ENCODE peak calls at places on chromosomes 12 and 14, in five cellular contexts. R, K, N, U and D are unnamed samples.

GRCh38 chr12:102169922-102170698 is 27.5 kb downstream of the PMCH start:
- DNase-seq in R (peak), K (no peak), N (no peak), U (peak), D (no peak)

GRCh38 chr14:79516009-79516408 is 695.3 kb downstream of the DIO2 start:
- DNase-seq in R (no peak), K (no peak), N (no peak), U (no peak), D (no peak)

GRCh38 chr12:93502802-93503623 is 35.7 kb downstream of the MRPL42 start:
- DNase-seq in R (peak), K (peak), N (no peak), U (peak), D (no peak)

GRCh38 chr14:66281036-66281776 is 205.0 kb upstream of the CCDC196 start:
- DNase-seq in R (no peak), K (no peak), N (no peak), U (no peak), D (no peak)

GRCh38 chr12:29148958-29149690 is at the start of gene FAR2:
- DNase-seq in R (peak), K (peak), N (peak), U (peak), D (peak)

GRCh38 chr12:64706366-64706765 is 52.8 kb downstream of the GNS start:
- DNase-seq in R (no peak), K (no peak), N (no peak), U (no peak), D (no peak)

GRCh38 chr14:59425322-59425945 is 39.7 kb downstream of the GPR135 start:
- DNase-seq in R (no peak), K (no peak), N (no peak), U (peak), D (no peak)

GRCh38 chr14:95069547-95069946 is 87.8 kb downstream of the DICER1 start:
- DNase-seq in R (no peak), K (no peak), N (no peak), U (no peak), D (no peak)

GRCh38 chr12:129887047-129887568 is 16.7 kb downstream of the TMEM132D start:
- DNase-seq in R (no peak), K (no peak), N (no peak), U (no peak), D (peak)

GRCh38 chr12:24561411-24561871 is 387.5 kb downstream of the BCAT1 start:
- DNase-seq in R (no peak), K (no peak), N (peak), U (peak), D (no peak)

GRCh38 chr12:108825205-108825950 is 32.0 kb downstream of the SSH1 start:
- DNase-seq in R (no peak), K (no peak), N (no peak), U (peak), D (no peak)

GRCh38 chr14:63908667-63909264 is 56.0 kb downstream of the SYNE2 start:
- DNase-seq in R (no peak), K (no peak), N (no peak), U (no peak), D (no peak)

GRCh38 chr14:106840258-106840657 is 1313.9 kb downstream of the TMEM121 start:
- DNase-seq in R (no peak), K (no peak), N (no peak), U (no peak), D (no peak)

GRCh38 chr14:52473557-52473956 is 78.7 kb downstream of the TXNDC16 start:
- DNase-seq in R (peak), K (no peak), N (no peak), U (peak), D (no peak)

GRCh38 chr12:121799842-121800693 is 3.7 kb upstream of the SETD1B start:
- DNase-seq in R (peak), K (peak), N (peak), U (peak), D (no peak)

GRCh38 chr14:53331921-53332320 is 178.8 kb upstream of the DDHD1 start:
- DNase-seq in R (no peak), K (no peak), N (no peak), U (peak), D (no peak)

GRCh38 chr12:62873116-62873825 is 61.7 kb downstream of the PPM1H start:
- DNase-seq in R (no peak), K (no peak), N (no peak), U (no peak), D (no peak)

GRCh38 chr14:77088219-77088618 is 9.8 kb upstream of the CIPC start:
- DNase-seq in R (peak), K (no peak), N (no peak), U (no peak), D (no peak)

GRCh38 chr12:127280393-127281275 is 986.3 kb upstream of the TMEM132C start:
- DNase-seq in R (no peak), K (peak), N (peak), U (no peak), D (no peak)

GRCh38 chr12:29241821-29242591 is 92.9 kb downstream of the FAR2 start:
- DNase-seq in R (peak), K (no peak), N (no peak), U (peak), D (no peak)

GRCh38 chr12:71430756-71431155 is 8.8 kb upstream of the LGR5 start:
- DNase-seq in R (no peak), K (no peak), N (no peak), U (no peak), D (no peak)

GRCh38 chr14:105528859-105529505 is 2.6 kb downstream of the TMEM121 start:
- DNase-seq in R (no peak), K (no peak), N (no peak), U (no peak), D (no peak)

GRCh38 chr14:68042591-68043210 is 223.1 kb downstream of the RAD51B start:
- DNase-seq in R (no peak), K (no peak), N (no peak), U (peak), D (no peak)

GRCh38 chr12:52033506-52034258 is 17.6 kb upstream of the NR4A1 start:
- DNase-seq in R (no peak), K (no peak), N (no peak), U (no peak), D (no peak)

DNA sequence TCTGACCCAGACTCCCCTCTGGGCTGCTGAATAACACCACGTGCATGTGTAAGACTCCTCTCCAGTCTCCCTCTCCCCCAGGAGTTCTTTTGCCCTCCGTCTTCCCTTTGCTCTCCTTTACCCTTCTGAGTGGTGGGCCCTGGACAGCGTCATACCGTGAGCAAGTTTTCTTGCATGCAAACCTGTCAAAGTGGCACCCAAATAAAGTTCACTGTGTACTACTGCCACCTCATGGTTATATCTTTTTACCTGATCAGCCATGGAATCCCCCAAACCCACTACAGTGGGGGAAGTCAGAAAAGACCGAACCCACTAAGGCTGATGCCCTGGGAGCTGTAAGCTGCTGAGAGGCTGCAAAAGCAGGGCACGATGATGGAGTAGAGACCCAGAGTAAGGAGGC is 131.1 kb upstream of the VRK1 start:
- DNase-seq in R (no peak), K (no peak), N (no peak), U (no peak), D (no peak)
- TF ChIP-seq CTCF in R (no peak), K (no peak), N (no peak), U (no peak), D (no peak)

GRCh38 chr14:100837812-100838170 is 11.9 kb downstream of the MEG3 start:
- DNase-seq in R (no peak), K (no peak), N (no peak), U (no peak), D (no peak)

GRCh38 chr14:100836961-100837811 is 11.3 kb downstream of the MEG3 start:
- DNase-seq in R (no peak), K (no peak), N (no peak), U (no peak), D (no peak)

GRCh38 chr14:100836053-100836805 is 10.3 kb downstream of the MEG3 start:
- DNase-seq in R (no peak), K (no peak), N (no peak), U (no peak), D (no peak)

GRCh38 chr14:100834441-100835277 is 8.7 kb downstream of the MEG3 start:
- DNase-seq in R (no peak), K (no peak), N (no peak), U (no peak), D (no peak)

DNA sequence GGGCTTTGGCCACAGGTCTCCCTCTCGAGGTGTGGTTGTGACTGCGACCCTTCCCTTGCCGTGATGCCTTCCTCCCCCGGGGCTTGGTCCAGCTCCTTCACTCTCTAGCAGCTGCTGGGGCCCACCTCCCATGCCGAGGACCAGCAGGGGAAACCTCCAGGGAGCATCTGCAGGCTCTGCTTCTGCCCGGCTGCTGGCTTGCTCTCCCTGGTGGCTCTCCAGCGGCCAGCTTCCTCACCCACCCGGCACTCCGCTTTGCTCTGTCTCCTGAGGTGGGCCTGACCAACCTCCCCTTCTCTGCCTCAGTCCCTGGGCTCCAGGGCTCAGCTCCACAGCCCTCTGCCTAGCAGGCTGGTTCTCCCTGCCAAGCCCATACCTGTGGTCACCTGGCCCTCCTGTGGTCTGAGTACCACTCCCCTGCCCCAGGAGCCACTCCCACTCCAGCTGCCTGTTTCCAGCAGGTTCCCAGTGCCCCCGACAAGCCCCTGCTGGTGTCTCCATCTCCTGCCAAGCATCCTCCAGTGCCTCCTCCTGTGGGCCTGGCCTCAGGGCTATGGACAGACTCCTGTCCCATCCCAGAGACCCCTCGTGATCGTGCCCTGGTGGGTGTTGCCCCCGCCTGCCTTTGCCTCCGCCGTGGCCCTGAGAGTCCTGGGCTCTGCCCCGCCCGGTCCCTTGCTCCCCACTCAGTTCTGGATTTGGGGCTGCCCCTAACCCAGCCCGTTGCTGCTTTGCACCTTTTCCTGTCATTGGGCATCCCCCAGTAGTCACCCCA is 9.5 kb downstream of the MEG3 start:
- DNase-seq in R (no peak), K (no peak), N (no peak), U (no peak), D (no peak)
- TF ChIP-seq CTCF in R (no peak), K (no peak), N (no peak), U (no peak), D (no peak)

GRCh38 chr14:34275038-34275437 is 187.0 kb downstream of the SPTSSA start:
- DNase-seq in R (no peak), K (no peak), N (no peak), U (peak), D (no peak)

GRCh38 chr14:34266344-34266743 is 195.7 kb downstream of the SPTSSA start:
- DNase-seq in R (no peak), K (no peak), N (no peak), U (no peak), D (no peak)

DNA sequence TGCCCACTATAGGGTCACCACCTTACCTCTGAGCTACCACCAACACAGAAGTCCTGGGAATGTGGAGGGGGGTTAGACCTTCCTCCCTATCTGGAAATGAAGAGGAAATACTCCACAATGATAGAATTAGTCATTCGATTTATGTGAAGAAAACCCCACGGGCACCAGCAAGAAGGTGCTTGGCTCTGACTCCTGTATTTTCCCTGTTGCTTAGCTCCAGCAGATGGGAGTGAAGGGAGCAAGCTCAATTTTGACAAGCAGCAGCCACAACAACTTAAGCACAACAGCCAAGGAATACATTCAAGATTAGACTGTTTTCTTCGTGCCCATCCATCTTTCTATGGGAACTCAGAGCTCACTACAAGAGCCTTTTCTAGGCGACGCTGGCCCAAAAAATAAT is 191.7 kb downstream of the SPTSSA start:
- DNase-seq in R (no peak), K (no peak), N (no peak), U (no peak), D (no peak)
- TF ChIP-seq CTCF in R (no peak), K (no peak), N (no peak), U (no peak), D (no peak)

DNA sequence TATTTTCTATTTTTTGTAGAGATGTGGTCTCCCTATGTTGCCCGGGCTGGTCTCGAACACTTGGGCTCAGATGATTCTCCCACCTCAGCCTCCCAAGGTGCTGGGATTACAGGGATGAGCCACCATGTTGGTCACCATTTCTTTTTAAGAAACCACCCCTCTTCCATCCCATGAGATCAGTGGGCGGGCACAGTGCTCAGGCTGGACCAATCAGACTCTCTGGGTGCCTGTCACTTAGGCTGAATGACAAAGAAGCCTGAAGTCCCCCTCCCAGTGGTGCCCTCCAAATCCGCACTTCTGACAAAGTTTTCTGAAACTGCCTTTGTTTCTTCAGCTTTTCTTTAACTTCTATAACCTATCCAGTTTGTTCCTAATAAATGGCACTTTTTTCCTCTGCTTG is 48.2 kb downstream of the CALM1 start:
- DNase-seq in R (no peak), K (no peak), N (no peak), U (no peak), D (no peak)
- TF ChIP-seq CTCF in R (no peak), K (no peak), N (no peak), U (no peak), D (no peak)

GRCh38 chr12:50167026-50167742 is at the start of gene CERS5:
- DNase-seq in R (peak), K (peak), N (peak), U (peak), D (peak)
- TF ChIP-seq CTCF in R (no peak), K (no peak), N (no peak), U (no peak), D (peak)

DNA sequence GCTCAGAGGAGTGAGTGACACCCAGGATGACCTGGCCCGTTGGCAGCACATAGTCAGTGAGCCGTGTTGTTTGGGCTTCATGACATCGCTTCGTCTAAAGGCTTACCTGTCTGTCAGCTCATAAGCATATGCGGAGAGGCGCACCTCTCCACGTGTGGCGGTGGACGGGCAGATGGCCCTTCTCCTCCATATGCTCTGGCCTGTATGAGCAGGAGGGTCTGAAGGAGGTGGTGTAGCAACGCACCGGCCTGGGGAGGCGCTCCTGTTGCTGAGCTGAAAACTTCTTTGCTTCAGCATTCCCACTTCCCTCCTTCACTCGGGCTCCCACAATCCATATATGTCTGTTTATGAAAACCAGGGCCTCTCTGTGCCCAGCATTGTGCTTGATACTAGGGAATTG is 186.1 kb downstream of the TSPAN9 start:
- DNase-seq in R (no peak), K (no peak), N (no peak), U (no peak), D (no peak)
- TF ChIP-seq CTCF in R (no peak), K (no peak), N (no peak), U (no peak), D (no peak)

GRCh38 chr12:5000204-5000603 is 43.5 kb upstream of the KCNA5 start:
- DNase-seq in R (no peak), K (no peak), N (no peak), U (no peak), D (no peak)
- TF ChIP-seq CTCF in R (no peak), K (no peak), N (no peak), U (no peak), D (no peak)

GRCh38 chr12:109910969-109911348 is 10.9 kb downstream of the TCHP start:
- DNase-seq in R (peak), K (no peak), N (peak), U (peak), D (no peak)
- TF ChIP-seq CTCF in R (no peak), K (no peak), N (peak), U (no peak), D (peak)

GRCh38 chr12:116714175-116714574 is 23.7 kb downstream of the SPRING1 start:
- DNase-seq in R (no peak), K (no peak), N (no peak), U (no peak), D (no peak)

GRCh38 chr12:116718578-116719454 is 19.1 kb downstream of the SPRING1 start:
- DNase-seq in R (no peak), K (no peak), N (no peak), U (peak), D (no peak)

GRCh38 chr12:116719661-116720060 is 18.2 kb downstream of the SPRING1 start:
- DNase-seq in R (no peak), K (no peak), N (no peak), U (no peak), D (no peak)

GRCh38 chr12:116720129-116720528 is 17.7 kb downstream of the SPRING1 start:
- DNase-seq in R (no peak), K (no peak), N (no peak), U (no peak), D (no peak)

GRCh38 chr12:116717466-116718457 is 20.1 kb downstream of the SPRING1 start:
- DNase-seq in R (no peak), K (no peak), N (no peak), U (peak), D (no peak)
- TF ChIP-seq CTCF in R (no peak), K (no peak), N (no peak), U (no peak), D (no peak)